ENCODE peak calls at places on chromosome 4, in eight cellular contexts. D, Y, N, Q, U, A, K and I are unnamed samples.

GRCh38 chr4:111011458-111011857 is 388.6 kb upstream of the PITX2 start:
- DNase-seq in A (no peak), U (no peak), D (no peak), K (no peak), Y (no peak), Q (no peak), N (no peak), I (no peak)

GRCh38 chr4:163540977-163541376 is 46.5 kb downstream of the TMA16 start:
- DNase-seq in A (no peak), Y (no peak), N (peak), D (no peak), K (no peak), Q (peak), U (no peak), I (no peak)

GRCh38 chr4:106284227-106284626 is 31.8 kb downstream of the TBCK start:
- DNase-seq in U (no peak), Q (no peak), A (no peak), Y (no peak), K (no peak), D (no peak), N (no peak), I (no peak)

GRCh38 chr4:8542776-8543525 is 37.2 kb upstream of the GPR78 start:
- DNase-seq in N (no peak), D (no peak), Q (no peak), A (no peak), K (no peak), U (no peak), Y (no peak), I (no peak)

GRCh38 chr4:55635760-55636621 is at the start of gene NMU:
- DNase-seq in N (no peak), Y (peak), A (peak), U (peak), Q (no peak), D (peak), K (peak), I (no peak)

GRCh38 chr4:3371581-3372001 is 70.2 kb upstream of the HGFAC start:
- DNase-seq in N (no peak), D (no peak), K (no peak), U (no peak), Y (no peak), Q (no peak), A (no peak), I (no peak)

GRCh38 chr4:11565213-11565612 is 136.5 kb upstream of the HS3ST1 start:
- DNase-seq in N (no peak), A (no peak), Q (no peak), K (no peak), D (no peak), Y (no peak), U (no peak), I (no peak)

GRCh38 chr4:184324939-184325477 is 107.3 kb upstream of the ENPP6 start:
- DNase-seq in U (no peak), N (no peak), A (no peak), Q (no peak), Y (no peak), K (no peak), D (no peak), I (no peak)

GRCh38 chr4:175051974-175052373 is 133.8 kb downstream of the ADAM29 start:
- DNase-seq in Q (no peak), Y (no peak), N (no peak), K (no peak), D (no peak), U (no peak), A (no peak), I (no peak)

GRCh38 chr4:98939892-98940298 is 11.0 kb upstream of the EIF4E start:
- DNase-seq in U (no peak), D (no peak), N (no peak), A (no peak), Y (peak), Q (peak), K (no peak), I (peak)

GRCh38 chr4:144599621-144600020 is 46.3 kb upstream of the HHIP start:
- DNase-seq in D (no peak), N (no peak), A (no peak), Y (no peak), U (no peak), K (no peak), Q (peak), I (no peak)

GRCh38 chr4:88070031-88070430 is 62.6 kb downstream of the PKD2 start:
- DNase-seq in U (no peak), N (no peak), Y (no peak), A (no peak), Q (no peak), K (no peak), D (no peak), I (no peak)